ENCODE peak calls at places on chromosomes 4 and X, in ten cellular contexts. P, S, F, U, N, T, E, M, Y and B are unnamed samples.
A peak's percentile ranks its signal among the peaks of the same experiment; 100 is the strongest.

GRCh38 chr4:1608821-1609500 is 75.2 kb downstream of the FAM53A start:
- DNase-seq in P (no peak), S (no peak), F (no peak), U (no peak), N (no peak), T (no peak), E (no peak), M (no peak), Y (no peak), B (no peak)

GRCh38 chr4:891747-892146 is 40.4 kb downstream of the GAK start:
- DNase-seq in P (no peak), S (peak; percentile 18), F (peak; percentile 10), U (peak; percentile 86), N (no peak), T (peak; percentile 52), E (no peak), M (no peak), Y (no peak), B (no peak)

GRCh38 chrX:15646543-15646942 is 18.1 kb downstream of the CLTRN start:
- DNase-seq in P (no peak), S (no peak), F (no peak), U (no peak), N (no peak), T (no peak), E (no peak), M (no peak), Y (no peak), B (no peak)

GRCh38 chr4:13851541-13851940 is 224.0 kb upstream of the BOD1L1 start:
- DNase-seq in P (no peak), S (no peak), F (no peak), U (no peak), N (no peak), T (no peak), E (no peak), M (no peak), Y (no peak), B (no peak)

GRCh38 chr4:1512081-1512737 is 106.0 kb upstream of the NKX1-1 start:
- DNase-seq in P (no peak), S (no peak), F (no peak), U (no peak), N (no peak), T (no peak), E (no peak), M (no peak), Y (no peak), B (no peak)

GRCh38 chrX:89021964-89022363 is 274.9 kb downstream of the CPXCR1 start:
- DNase-seq in P (no peak), S (no peak), F (no peak), U (no peak), N (no peak), T (no peak), E (no peak), M (no peak), Y (no peak), B (no peak)

GRCh38 chr4:7420661-7421040 is 14.1 kb downstream of the PSAPL1 start:
- DNase-seq in P (no peak), S (no peak), F (no peak), U (peak; percentile 24), N (no peak), T (no peak), E (no peak), M (no peak), Y (no peak), B (no peak)

GRCh38 chr4:107183155-107183774 is 147.2 kb upstream of the DKK2 start:
- DNase-seq in P (peak; percentile 6), S (peak; percentile 85), F (peak; percentile 71), U (peak; percentile 57), N (no peak), T (peak; percentile 72), E (peak; percentile 72), M (peak; percentile 29), Y (peak; percentile 54), B (no peak)